ENCODE peak calls at places on chromosomes 6 and 20, in four cellular contexts. N is fibroblast of lung, F is mucosa of descending colon, Q is AG09309. H is an unnamed sample.

GRCh38 chr6:108760158-108761050 is 87.8 kb upstream of the ARMC2 start:
- DNase-seq in N (peak), F (no peak), Q (peak), H (no peak)

GRCh38 chr6:165704001-165704748 is 41.1 kb upstream of the PDE10A start:
- DNase-seq in F (no peak), N (peak), Q (no peak), H (peak)

GRCh38 chr20:353166-353565 is 6.3 kb downstream of the NRSN2 start:
- DNase-seq in N (no peak), F (no peak), Q (no peak), H (no peak)

GRCh38 chr20:57656252-57656820 is 36.1 kb upstream of the ZBP1 start:
- DNase-seq in N (no peak), Q (no peak), F (no peak), H (peak)

GRCh38 chr20:64082821-64083379 is 1.3 kb downstream of the LKAAEAR1 start:
- DNase-seq in F (no peak), Q (no peak), N (no peak), H (no peak)

GRCh38 chr6:43086022-43086658 is 10.0 kb downstream of the PTK7 start:
- DNase-seq in Q (no peak), F (no peak), N (no peak), H (no peak)

GRCh38 chr6:26501482-26501986 is 1.4 kb downstream of the BTN1A1 start:
- DNase-seq in F (peak), Q (no peak), N (peak), H (peak)

GRCh38 chr6:42007753-42008528 is 42.4 kb upstream of the TAF8 start:
- DNase-seq in N (no peak), Q (no peak), F (no peak), H (no peak)

GRCh38 chr6:25971187-25971811 is 8.7 kb downstream of the TRIM38 start:
- DNase-seq in Q (peak), F (no peak), N (peak), H (no peak)

GRCh38 chr6:44696099-44696498 is 308.6 kb downstream of the CDC5L start:
- DNase-seq in Q (peak), N (peak), F (no peak), H (no peak)

GRCh38 chr20:46174469-46175126 is 56.5 kb downstream of the CD40 start:
- DNase-seq in Q (no peak), N (peak), F (peak), H (peak)

GRCh38 chr6:41040101-41040910 is 1.3 kb upstream of the UNC5CL start:
- DNase-seq in F (peak), N (peak), Q (no peak), H (peak)

GRCh38 chr6:138805431-138805830 is 9.5 kb downstream of the ECT2L start:
- DNase-seq in Q (peak), F (no peak), N (peak), H (no peak)

GRCh38 chr6:45624228-45624627 is 246.5 kb upstream of the SUPT3H start:
- DNase-seq in F (no peak), N (no peak), Q (no peak), H (no peak)

GRCh38 chr20:22385602-22386299 is 198.6 kb downstream of the FOXA2 start:
- DNase-seq in F (no peak), N (no peak), Q (no peak), H (peak)

GRCh38 chr6:13574571-13575376 is at the start of gene SIRT5:
- DNase-seq in Q (peak), F (peak), N (peak), H (peak)
- TF ChIP-seq CTCF in Q (peak), F (no peak), N (no peak), H (no peak)

GRCh38 chr6:168713839-168714238 is 272.9 kb downstream of the SMOC2 start:
- DNase-seq in F (peak), Q (no peak), N (no peak), H (peak)
- TF ChIP-seq CTCF in F (peak), Q (no peak), N (no peak), H (peak)

GRCh38 chr20:6641012-6641411 is 126.5 kb upstream of the BMP2 start:
- DNase-seq in N (no peak), F (no peak), Q (no peak), H (no peak)
- TF ChIP-seq CTCF in N (no peak), F (no peak), Q (no peak), H (no peak)

GRCh38 chr6:164021589-164022290 is 607.2 kb downstream of the QKI start:
- DNase-seq in Q (no peak), F (no peak), N (no peak), H (no peak)

GRCh38 chr6:164014716-164015484 is 600.4 kb downstream of the QKI start:
- DNase-seq in N (no peak), Q (no peak), F (no peak), H (no peak)

GRCh38 chr6:164020142-164020541 is 605.6 kb downstream of the QKI start:
- DNase-seq in Q (no peak), N (no peak), F (no peak), H (no peak)

GRCh38 chr6:164016056-164016455 is 601.5 kb downstream of the QKI start:
- DNase-seq in N (no peak), Q (no peak), F (no peak), H (no peak)

GRCh38 chr6:164018127-164018526 is 603.6 kb downstream of the QKI start:
- DNase-seq in N (peak), F (no peak), Q (no peak), H (no peak)
- TF ChIP-seq CTCF in N (no peak), F (no peak), Q (no peak), H (no peak)

DNA sequence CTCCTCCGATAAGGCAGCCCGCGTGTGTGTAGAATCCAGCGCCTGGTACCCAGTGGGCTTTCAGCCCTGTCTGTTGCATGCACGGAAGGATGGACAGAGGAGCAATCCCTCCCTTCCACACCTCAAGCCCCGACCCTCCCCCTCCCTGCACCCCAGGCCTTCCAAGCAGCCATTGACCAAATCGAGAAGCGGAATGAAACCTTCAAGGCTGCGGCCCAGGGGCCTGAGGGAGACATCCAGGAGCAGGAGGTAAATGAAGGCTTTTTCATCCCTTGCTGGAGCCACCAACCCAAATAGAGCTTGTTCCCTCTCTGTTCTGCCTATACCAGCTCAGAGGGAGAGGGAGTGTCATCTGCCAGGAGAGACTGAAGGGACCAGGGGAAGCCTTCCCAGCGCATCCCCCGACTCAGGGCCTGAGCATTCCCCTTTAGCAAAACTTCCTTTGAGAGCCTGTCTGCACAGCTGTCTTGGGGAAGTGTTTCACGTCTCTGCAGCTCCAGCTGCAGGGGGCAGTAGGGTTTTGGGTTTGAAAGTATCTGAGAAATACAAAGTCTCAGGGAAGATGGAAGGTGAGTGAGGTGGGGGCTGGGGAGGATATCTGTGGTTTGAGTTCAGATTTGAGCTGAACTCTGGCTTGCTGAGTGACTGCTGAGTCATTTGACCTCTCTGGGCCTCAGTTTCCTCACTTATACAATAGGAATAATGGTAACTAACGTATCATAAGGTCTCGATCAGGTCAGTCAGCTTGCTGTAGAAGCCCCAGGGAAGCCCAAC is 16.1 kb downstream of the FGD2 start:
- DNase-seq in Q (no peak), N (peak), F (no peak), H (no peak)
- TF ChIP-seq CTCF in Q (peak), N (peak), F (no peak), H (no peak)

DNA sequence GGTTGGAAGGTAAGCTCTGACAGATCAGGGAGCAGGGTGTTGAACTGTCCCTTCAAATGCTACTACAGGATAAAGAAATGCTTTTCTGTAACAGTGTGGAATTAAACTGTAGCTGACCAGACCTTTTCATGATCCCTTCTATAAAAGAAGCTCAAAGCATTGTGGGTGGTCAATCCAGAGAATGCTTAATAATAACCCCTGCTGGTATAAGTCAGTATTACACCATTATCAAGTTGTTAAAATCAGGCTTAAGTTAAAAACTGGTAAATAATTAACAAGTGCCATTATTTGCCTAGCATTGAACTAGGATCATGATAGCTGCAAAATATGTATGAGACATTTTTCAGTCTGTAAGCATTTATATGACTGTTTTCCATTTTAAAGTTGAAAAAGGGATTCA is 468.9 kb downstream of the PKHD1 start:
- DNase-seq in N (no peak), Q (no peak), F (no peak), H (no peak)
- TF ChIP-seq CTCF in N (peak), Q (peak), F (peak), H (peak)

DNA sequence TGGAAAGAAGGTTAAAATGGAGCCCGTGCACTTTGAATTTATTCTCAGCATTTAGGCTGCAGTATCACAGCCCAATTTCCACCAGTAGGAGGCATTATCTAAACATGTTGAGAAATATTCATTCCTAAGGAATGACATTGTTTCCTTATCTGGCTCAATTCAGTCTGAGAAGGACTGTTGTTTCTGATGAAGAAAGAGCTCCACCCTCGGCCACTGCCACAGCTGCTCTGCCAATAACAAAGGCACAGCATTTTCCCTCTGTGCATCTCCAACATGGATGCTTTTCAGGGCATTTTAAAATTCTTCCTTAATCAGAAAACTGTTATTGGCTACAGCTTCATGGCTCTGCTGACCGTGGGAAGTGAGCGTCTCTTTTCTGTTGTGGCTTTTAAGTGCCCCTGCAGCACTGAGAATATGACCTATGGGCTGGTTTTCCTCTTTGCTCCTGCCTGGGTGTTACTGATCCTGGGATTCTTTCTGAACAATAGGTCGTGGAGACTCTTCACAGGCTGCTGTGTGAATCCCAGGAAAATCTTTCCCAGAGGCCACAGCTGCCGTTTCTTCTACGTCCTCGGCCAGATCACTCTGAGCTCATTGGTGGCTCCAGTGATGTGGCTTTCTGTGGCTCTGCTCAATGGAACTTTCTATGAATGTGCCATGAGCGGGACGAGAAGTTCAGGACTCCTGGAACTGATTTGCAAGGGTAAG is at the start of gene CALHM5:
- DNase-seq in Q (peak), N (peak), F (no peak), H (no peak)
- TF ChIP-seq CTCF in Q (peak), N (peak), F (no peak), H (peak)

DNA sequence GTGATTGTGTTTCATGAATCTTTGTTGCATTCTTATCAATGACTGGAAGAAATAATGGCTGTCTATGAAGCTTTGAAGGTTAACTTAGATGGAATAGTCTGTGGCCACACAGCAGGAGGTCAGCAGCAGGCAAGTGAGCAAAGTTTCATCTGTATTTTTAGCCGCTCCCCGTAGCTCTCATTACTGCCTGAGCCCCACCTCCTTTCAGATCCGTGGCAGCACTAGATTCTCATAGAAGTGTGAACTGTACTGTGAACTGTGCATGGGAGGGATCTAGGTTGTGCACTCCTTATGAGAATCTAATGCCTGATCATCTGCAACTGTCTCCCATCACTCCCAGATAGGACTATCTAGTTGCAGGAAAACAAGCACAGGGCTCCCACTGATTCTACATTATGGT is 660.2 kb downstream of the EPHA7 start:
- DNase-seq in N (no peak), F (no peak), Q (no peak), H (no peak)
- TF ChIP-seq CTCF in N (no peak), F (no peak), Q (no peak), H (no peak)

H was measured in stomach.